ENCODE peak calls at places on chromosome 10, in six cellular contexts. T is fibroblast of lung, G is tibial artery, K is cardiac muscle cell, W is adipocyte, V is uterus. H is an unnamed sample. For H3K9me3 and H3K4me1, the result is how much of the 10 kb centered on the place peaks cover.

GRCh38 chr10:110944997-110945396 is 25.6 kb downstream of the SHOC2 start:
- DNase-seq in T (peak), G (no peak), K (peak), W (peak), V (no peak), H (no peak)

GRCh38 chr10:42932735-42933453 is 144.0 kb upstream of the RET start:
- DNase-seq in T (no peak), G (no peak), K (no peak), W (no peak), V (no peak), H (no peak)

GRCh38 chr10:25522946-25523608 is 348.3 kb downstream of the GPR158 start:
- DNase-seq in T (no peak), G (no peak), K (peak), W (no peak), V (no peak), H (no peak)

GRCh38 chr10:131586958-131587357 is 275.4 kb upstream of the TCERG1L start:
- DNase-seq in T (no peak), G (no peak), K (no peak), W (no peak), V (no peak), H (no peak)

GRCh38 chr10:70540089-70540788 is 61.7 kb downstream of the PALD1 start:
- DNase-seq in T (no peak), G (no peak), K (peak), W (peak), V (no peak), H (no peak)

GRCh38 chr10:17981766-17982380 is 30.2 kb downstream of the SLC39A12 start:
- DNase-seq in T (peak), G (no peak), K (peak), W (peak), V (no peak), H (peak)

GRCh38 chr10:89478739-89479116 is 56.7 kb downstream of the SLC16A12 start:
- DNase-seq in T (peak), G (no peak), K (peak), W (peak), V (no peak), H (no peak)

GRCh38 chr10:128052696-128053095 is 73.5 kb downstream of the MKI67 start:
- DNase-seq in T (no peak), G (no peak), K (no peak), W (no peak), V (no peak), H (no peak)

GRCh38 chr10:123309740-123310139 is 155.5 kb downstream of the BUB3 start:
- DNase-seq in T (peak), G (no peak), K (peak), W (peak), V (no peak), H (no peak)

GRCh38 chr10:73493781-73494180 is 2.0 kb downstream of the PPP3CB start:
- DNase-seq in T (peak), G (no peak), K (peak), W (peak), V (no peak), H (no peak)

GRCh38 chr10:43417950-43418768 is 9.2 kb upstream of the HNRNPF start:
- DNase-seq in T (no peak), G (no peak), K (peak), W (no peak), V (no peak), H (no peak)

GRCh38 chr10:102721954-102722353 is 7.5 kb downstream of the SFXN2 start:
- DNase-seq in T (no peak), G (no peak), K (no peak), W (no peak), V (no peak), H (no peak)

GRCh38 chr10:61815505-61815904 is 86.0 kb upstream of the ARID5B start:
- DNase-seq in T (no peak), G (no peak), K (peak), W (no peak), V (no peak), H (no peak)

GRCh38 chr10:99537381-99538286 is 4.9 kb downstream of the NKX2-3 start:
- DNase-seq in T (no peak), G (no peak), K (no peak), W (no peak), V (no peak), H (no peak)

GRCh38 chr10:7161484-7162283 is 249.2 kb downstream of the SFMBT2 start:
- DNase-seq in T (peak), G (peak), K (peak), W (no peak), V (no peak), H (no peak)

GRCh38 chr10:116255931-116256748 is 16.9 kb downstream of the GFRA1 start:
- DNase-seq in T (no peak), G (no peak), K (no peak), W (no peak), V (no peak), H (no peak)

DNA sequence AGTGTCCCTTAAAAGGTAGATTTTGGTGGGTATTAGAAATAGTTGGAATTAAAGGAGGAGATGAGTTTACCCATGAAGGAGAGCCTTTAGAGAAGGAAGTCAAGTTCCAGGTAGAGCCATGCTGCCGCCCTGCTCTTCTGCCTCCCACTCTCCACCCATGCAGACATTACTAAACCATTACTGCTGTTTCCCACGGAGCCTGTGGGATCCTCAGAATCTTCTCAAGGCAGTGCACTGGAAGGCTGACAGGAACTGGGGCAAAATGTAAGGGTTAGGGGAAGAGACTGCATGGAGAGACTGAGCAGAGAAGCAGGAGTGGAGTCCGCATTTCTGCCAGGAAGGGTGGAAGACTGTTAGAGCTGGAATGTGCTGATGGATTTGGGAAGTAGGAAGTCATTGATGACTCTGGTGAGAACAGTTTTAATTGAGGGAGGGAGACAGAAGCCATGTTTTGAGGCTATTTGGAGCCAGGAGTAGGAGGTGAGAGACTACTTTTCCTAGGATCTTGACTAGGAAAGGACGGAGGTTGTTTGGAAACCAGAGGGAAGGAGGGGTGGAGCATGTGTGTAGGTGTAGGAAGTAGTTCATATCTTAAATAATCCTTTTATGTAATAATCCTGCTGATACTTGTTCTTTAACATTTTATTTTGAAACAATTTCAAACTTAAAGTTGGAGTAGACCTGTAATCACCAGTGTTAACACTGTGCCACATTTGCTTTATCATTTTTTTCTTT is 109.0 kb downstream of the CCNY start:
- DNase-seq in T (no peak), G (no peak), K (no peak), W (no peak), V (no peak), H (no peak)
- H3K9me3 ChIP-seq in T (under half), G (under half), K (under half), W (under half), V (under half), H (under half)

GRCh38 chr10:69463886-69464285 is 12.6 kb downstream of the TSPAN15 start:
- DNase-seq in T (no peak), G (no peak), K (no peak), W (no peak), V (no peak), H (no peak)

GRCh38 chr10:69459101-69459805 is 8.0 kb downstream of the TSPAN15 start:
- DNase-seq in T (no peak), G (no peak), K (no peak), W (no peak), V (no peak), H (no peak)

GRCh38 chr10:69460576-69461242 is 9.4 kb downstream of the TSPAN15 start:
- DNase-seq in T (no peak), G (no peak), K (no peak), W (no peak), V (no peak), H (no peak)

GRCh38 chr10:69459893-69460575 is 8.8 kb downstream of the TSPAN15 start:
- DNase-seq in T (no peak), G (no peak), K (no peak), W (no peak), V (no peak), H (no peak)

DNA sequence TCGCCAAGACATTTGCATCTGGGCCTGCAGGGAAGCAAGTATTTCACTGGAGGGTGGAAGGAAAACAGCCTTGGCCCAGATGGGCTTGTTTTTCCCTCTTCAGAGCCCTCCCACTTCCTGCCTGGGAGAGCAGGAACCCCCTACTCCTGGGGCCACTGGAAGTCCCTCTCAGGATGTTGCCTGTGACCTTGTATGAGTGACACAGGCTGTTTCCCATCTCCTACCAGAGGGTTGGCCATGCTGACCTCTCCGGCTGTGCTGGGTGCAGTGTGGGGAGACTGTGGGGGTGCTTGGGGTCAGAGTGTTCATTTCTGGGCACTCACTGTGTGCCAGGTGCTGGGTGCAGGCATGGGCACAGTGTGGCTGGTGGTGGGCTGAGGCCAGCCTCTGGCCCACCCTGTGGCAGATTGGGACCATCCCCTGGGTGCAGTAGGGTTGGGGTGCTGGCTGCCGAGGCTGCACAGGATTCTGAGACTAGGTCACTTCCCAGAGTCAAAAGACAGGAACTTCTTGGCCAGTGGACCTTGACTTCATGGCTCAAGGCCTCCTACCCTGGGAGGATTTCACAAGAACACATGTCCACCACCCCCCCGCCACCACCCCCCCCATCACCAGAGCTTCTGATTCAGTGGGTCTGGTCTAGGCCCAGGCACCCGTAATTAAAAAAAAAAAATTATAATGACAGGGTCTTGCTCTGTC is 10.2 kb downstream of the TSPAN15 start:
- DNase-seq in T (no peak), G (no peak), K (no peak), W (no peak), V (no peak), H (no peak)
- H3K4me1 ChIP-seq in T (under half), G (under half), K (half or more), W (under half), V (under half), H (under half)

GRCh38 chr10:97399843-97400545 is 1.1 kb downstream of the RRP12 start:
- DNase-seq in T (peak), G (no peak), K (peak), W (peak), V (no peak), H (peak)
- H3K4me3 ChIP-seq in T (peak), G (peak), K (peak), W (peak), V (peak), H (peak)

DNA sequence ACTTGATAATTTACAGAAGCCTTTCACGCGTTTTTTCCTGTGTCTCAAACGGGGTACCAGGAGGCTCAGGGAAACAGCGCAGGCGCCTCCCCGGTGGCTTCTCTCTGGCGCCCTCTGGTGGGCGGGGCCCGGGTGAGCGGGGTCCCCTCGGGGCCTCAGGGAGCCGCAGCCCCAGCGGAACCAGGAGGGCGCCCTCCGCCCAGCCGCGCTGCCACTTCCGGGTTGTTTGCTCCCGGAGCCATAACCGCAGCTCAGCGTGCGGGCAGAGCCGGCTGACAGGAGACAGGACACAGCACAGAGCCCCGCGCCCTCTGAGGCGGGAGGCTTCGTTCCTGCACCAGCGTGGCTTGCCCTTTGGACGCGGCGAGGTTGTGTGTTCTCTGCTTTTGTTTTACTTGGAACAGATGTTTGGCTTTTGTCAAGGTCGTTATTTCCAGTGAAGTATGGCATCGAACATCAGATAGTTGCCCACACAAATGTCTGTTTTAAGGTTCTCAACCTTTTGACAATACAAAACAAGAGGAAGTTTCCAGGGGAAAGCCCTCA is 6.9 kb upstream of the CYP2E1 start:
- DNase-seq in T (peak), G (peak), K (peak), W (peak), V (peak), H (peak)
- H3K9me3 ChIP-seq in T (under half), G (under half), K (under half), W (under half), V (under half), H (under half)

GRCh38 chr10:79243211-79244067 is 103.8 kb upstream of the PPIF start:
- DNase-seq in T (no peak), G (peak), K (no peak), W (peak), V (no peak), H (no peak)

GRCh38 chr10:79241990-79242619 is 105.2 kb upstream of the PPIF start:
- DNase-seq in T (peak), G (peak), K (peak), W (peak), V (peak), H (no peak)

GRCh38 chr10:79239930-79240713 is 107.1 kb upstream of the PPIF start:
- DNase-seq in T (no peak), G (no peak), K (no peak), W (no peak), V (no peak), H (peak)

GRCh38 chr10:79242620-79243152 is 104.6 kb upstream of the PPIF start:
- DNase-seq in T (peak), G (peak), K (peak), W (peak), V (peak), H (no peak)

DNA sequence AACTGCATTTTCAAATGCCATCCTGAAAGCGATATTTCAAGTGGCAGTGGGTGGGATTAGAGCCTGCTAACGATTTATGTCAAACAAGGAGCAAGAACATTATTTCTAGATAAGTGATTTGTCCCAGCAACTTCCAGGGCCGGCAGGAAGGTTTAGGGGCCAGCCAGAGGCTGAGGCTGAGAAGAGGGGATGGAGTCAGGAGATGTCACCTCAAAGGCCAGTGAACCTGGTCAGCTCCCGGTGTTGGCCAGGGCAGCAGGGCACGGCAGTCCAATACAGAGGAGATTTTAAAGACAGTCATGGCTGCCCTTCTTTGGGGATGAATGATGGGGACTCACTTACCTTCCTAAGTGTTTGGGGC is 105.7 kb upstream of the PPIF start:
- DNase-seq in T (no peak), G (no peak), K (no peak), W (no peak), V (no peak), H (no peak)
- H3K4me1 ChIP-seq in T (under half), G (under half), K (half or more), W (half or more), V (under half), H (half or more)

DNA sequence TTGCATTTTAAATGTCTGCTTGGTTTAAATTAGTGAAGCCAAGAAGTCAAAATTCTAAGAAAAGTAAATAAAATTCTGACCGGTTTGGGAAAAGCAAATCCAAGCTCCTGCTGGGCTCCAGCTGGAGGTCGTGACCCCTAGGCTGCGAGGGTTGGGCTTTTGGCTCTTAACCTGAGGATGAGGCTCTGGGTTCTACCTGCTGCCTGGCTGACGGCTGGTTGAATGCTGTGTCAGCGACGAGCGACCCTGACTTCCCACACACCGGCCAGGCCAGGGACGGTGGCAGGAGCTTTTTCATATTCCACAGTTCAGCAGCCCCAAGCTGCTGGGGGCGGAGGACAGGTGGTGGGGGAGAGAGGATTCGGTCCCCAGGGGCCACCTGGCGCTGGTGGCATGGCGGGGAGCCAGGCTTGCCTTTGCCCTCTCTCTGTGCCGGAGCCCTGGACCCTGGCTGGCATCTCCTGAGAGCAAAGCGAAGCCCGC is 843 bp upstream of the PLPP4 start:
- DNase-seq in T (no peak), G (no peak), K (no peak), W (no peak), V (no peak), H (no peak)
- H3K4me3 ChIP-seq in T (no peak), G (peak), K (peak), W (peak), V (peak), H (peak)

DNA sequence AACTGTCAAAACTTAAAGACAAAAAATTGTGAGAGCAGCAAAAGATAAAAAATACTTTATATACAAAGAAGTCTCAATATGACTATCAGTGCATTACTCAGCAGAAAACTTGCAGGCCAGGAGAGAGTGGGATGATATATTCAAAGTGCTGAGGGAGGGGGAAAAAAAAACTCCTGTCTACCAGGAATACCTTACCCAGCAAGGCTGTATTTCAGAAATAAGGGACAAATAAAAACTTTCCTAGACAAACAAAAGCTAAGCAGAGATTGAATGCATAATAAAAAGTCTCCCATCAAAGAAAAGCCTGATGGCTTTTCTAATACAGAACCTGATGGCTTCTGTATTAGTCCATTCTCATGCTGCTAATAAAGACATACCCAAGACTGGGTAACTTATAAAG is 31.1 kb downstream of the ADAM12 start:
- DNase-seq in T (no peak), G (no peak), K (no peak), W (no peak), V (no peak), H (no peak)
- H3K9me3 ChIP-seq in T (under half), G (under half), K (under half), W (under half), V (under half), H (under half)

GRCh38 chr10:44963772-44964633 is 4.4 kb downstream of the RASSF4 start:
- DNase-seq in T (peak), G (peak), K (no peak), W (peak), V (peak), H (peak)
- H3K4me1 ChIP-seq in T (under half), G (under half), K (half or more), W (half or more), V (under half), H (half or more)

DNA sequence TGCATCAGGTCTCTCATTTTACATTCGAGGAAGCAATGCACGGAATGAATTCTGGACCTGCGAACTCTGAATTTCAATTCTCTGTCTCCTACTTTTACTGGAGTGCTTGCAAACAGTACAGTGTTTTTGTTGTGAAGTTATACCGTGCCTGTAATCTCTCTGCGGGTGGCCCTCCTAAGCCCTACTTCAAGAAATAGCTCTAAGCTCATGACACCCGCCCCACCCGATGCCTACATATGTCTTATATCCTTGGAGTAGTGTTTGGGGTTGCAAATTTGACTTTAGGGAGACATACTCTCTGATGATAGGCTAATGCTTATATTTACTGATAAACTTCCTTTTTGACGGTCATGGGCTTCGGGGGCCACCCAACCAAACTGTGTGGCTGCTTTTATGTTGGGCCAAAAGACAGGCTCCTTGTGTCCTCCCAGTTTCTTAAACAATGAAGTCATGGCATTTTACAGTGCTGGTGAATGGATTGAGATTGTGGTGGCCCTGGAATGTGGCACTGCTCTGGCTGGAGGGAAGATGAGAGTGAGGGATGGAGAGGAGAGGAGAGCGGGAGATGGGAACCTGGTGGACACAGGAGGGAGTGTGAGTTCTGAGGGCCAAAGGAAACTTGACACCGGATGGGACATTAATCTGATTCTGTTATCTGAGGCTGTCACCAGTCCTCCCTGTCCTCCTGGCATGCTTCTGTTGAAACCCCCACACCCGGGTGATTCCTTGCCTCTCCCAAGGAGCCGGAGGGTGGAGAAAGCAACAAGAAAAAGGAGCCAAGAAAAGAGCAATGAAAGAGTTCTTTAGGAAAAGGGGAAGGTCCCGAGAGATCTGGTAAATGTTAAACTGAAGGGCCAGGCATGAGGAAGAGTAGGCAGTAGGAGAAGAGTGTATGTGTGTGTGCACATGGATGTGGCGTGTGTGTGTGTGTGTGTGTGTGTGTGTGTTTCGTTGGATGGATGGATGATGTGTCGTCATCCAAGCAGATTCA is 113.2 kb downstream of the TCF7L2 start:
- DNase-seq in T (no peak), G (no peak), K (peak), W (peak), V (no peak), H (peak)
- H3K4me3 ChIP-seq in T (no peak), G (no peak), K (no peak), W (no peak), V (no peak), H (no peak)

GRCh38 chr10:9850415-9850814 is 1167.3 kb upstream of the CELF2 start:
- DNase-seq in T (no peak), G (no peak), K (no peak), W (no peak), V (no peak), H (no peak)
- H3K9me3 ChIP-seq in T (under half), G (under half), K (under half), W (under half), V (under half), H (under half)

H was measured in SJSA1.